ENCODE peak calls at places on chromosome 10, in six cellular contexts. One of them, this sample, is unnamed.

GRCh38 chr10:6840766-6841165 is 260.7 kb upstream of the PRKCQ start:
- DNase-seq in foreskin fibroblast: peak
- DNase-seq in hepatocyte: no peak
- DNase-seq in heart left ventricle: no peak
- DNase-seq in IMR-90: peak
- DNase-seq in uterus: no peak
- DNase-seq in this sample: no peak

GRCh38 chr10:21820952-21821351 is 182.6 kb downstream of the DNAJC1 start:
- DNase-seq in heart left ventricle: no peak
- DNase-seq in hepatocyte: no peak
- DNase-seq in foreskin fibroblast: no peak
- DNase-seq in uterus: no peak
- DNase-seq in IMR-90: no peak
- DNase-seq in this sample: no peak

GRCh38 chr10:5748394-5748803 is 63.8 kb downstream of the TASOR2 start:
- DNase-seq in hepatocyte: no peak
- DNase-seq in IMR-90: no peak
- DNase-seq in uterus: no peak
- DNase-seq in foreskin fibroblast: no peak
- DNase-seq in heart left ventricle: no peak
- DNase-seq in this sample: no peak

GRCh38 chr10:129768437-129769355 is 195.4 kb downstream of the EBF3 start:
- DNase-seq in IMR-90: no peak
- DNase-seq in hepatocyte: no peak
- DNase-seq in foreskin fibroblast: no peak
- DNase-seq in heart left ventricle: peak
- DNase-seq in uterus: no peak
- DNase-seq in this sample: peak

GRCh38 chr10:123804716-123805115 is 86.9 kb downstream of the CPXM2 start:
- DNase-seq in heart left ventricle: no peak
- DNase-seq in IMR-90: no peak
- DNase-seq in uterus: no peak
- DNase-seq in foreskin fibroblast: peak
- DNase-seq in hepatocyte: no peak
- DNase-seq in this sample: no peak

GRCh38 chr10:3780766-3781457 is 4.1 kb downstream of the KLF6 start:
- DNase-seq in hepatocyte: no peak
- DNase-seq in heart left ventricle: no peak
- DNase-seq in uterus: no peak
- DNase-seq in foreskin fibroblast: peak
- DNase-seq in IMR-90: peak
- DNase-seq in this sample: no peak

GRCh38 chr10:49187044-49187484 is 1.1 kb downstream of the TMEM273 start:
- DNase-seq in heart left ventricle: no peak
- DNase-seq in IMR-90: no peak
- DNase-seq in uterus: no peak
- DNase-seq in hepatocyte: no peak
- DNase-seq in foreskin fibroblast: no peak
- DNase-seq in this sample: no peak

GRCh38 chr10:19724287-19724686 is 91.9 kb upstream of the PLXDC2 start:
- DNase-seq in foreskin fibroblast: no peak
- DNase-seq in heart left ventricle: no peak
- DNase-seq in IMR-90: no peak
- DNase-seq in hepatocyte: no peak
- DNase-seq in uterus: no peak
- DNase-seq in this sample: no peak

GRCh38 chr10:70505908-70506307 is 27.3 kb downstream of the PALD1 start:
- DNase-seq in foreskin fibroblast: no peak
- DNase-seq in IMR-90: no peak
- DNase-seq in hepatocyte: no peak
- DNase-seq in heart left ventricle: no peak
- DNase-seq in uterus: no peak
- DNase-seq in this sample: no peak

GRCh38 chr10:3867454-3868273 is 82.7 kb upstream of the KLF6 start:
- DNase-seq in uterus: no peak
- DNase-seq in hepatocyte: no peak
- DNase-seq in heart left ventricle: no peak
- DNase-seq in foreskin fibroblast: no peak
- DNase-seq in IMR-90: peak
- DNase-seq in this sample: no peak

GRCh38 chr10:77936697-77937567 is 10.4 kb upstream of the DLG5 start:
- DNase-seq in foreskin fibroblast: no peak
- DNase-seq in IMR-90: no peak
- DNase-seq in heart left ventricle: no peak
- DNase-seq in hepatocyte: no peak
- DNase-seq in uterus: no peak
- DNase-seq in this sample: no peak

GRCh38 chr10:3778708-3779108 is 6.3 kb downstream of the KLF6 start:
- DNase-seq in foreskin fibroblast: no peak
- DNase-seq in hepatocyte: no peak
- DNase-seq in IMR-90: peak
- DNase-seq in heart left ventricle: no peak
- DNase-seq in uterus: no peak
- DNase-seq in this sample: no peak

GRCh38 chr10:24569828-24570657 is 153.6 kb downstream of the ARHGAP21 start:
- DNase-seq in IMR-90: no peak
- DNase-seq in heart left ventricle: no peak
- DNase-seq in hepatocyte: no peak
- DNase-seq in uterus: no peak
- DNase-seq in foreskin fibroblast: no peak
- DNase-seq in this sample: no peak

GRCh38 chr10:122949296-122949695 is 4.7 kb downstream of the C10orf88 start:
- DNase-seq in heart left ventricle: no peak
- DNase-seq in hepatocyte: no peak
- DNase-seq in IMR-90: peak
- DNase-seq in uterus: no peak
- DNase-seq in foreskin fibroblast: no peak
- DNase-seq in this sample: no peak

GRCh38 chr10:107476408-107476807 is 311.9 kb upstream of the SORCS1 start:
- DNase-seq in uterus: no peak
- DNase-seq in IMR-90: no peak
- DNase-seq in foreskin fibroblast: peak
- DNase-seq in heart left ventricle: no peak
- DNase-seq in hepatocyte: no peak
- DNase-seq in this sample: no peak

GRCh38 chr10:75108684-75109458 is 2.6 kb upstream of the SAMD8 start:
- DNase-seq in foreskin fibroblast: peak
- DNase-seq in IMR-90: no peak
- DNase-seq in hepatocyte: peak
- DNase-seq in heart left ventricle: peak
- DNase-seq in uterus: no peak
- DNase-seq in this sample: peak
- TF ChIP-seq CTCF in foreskin fibroblast: peak
- TF ChIP-seq CTCF in IMR-90: peak
- TF ChIP-seq CTCF in hepatocyte: peak
- TF ChIP-seq CTCF in heart left ventricle: peak
- TF ChIP-seq CTCF in uterus: no peak
- TF ChIP-seq CTCF in this sample: peak

DNA sequence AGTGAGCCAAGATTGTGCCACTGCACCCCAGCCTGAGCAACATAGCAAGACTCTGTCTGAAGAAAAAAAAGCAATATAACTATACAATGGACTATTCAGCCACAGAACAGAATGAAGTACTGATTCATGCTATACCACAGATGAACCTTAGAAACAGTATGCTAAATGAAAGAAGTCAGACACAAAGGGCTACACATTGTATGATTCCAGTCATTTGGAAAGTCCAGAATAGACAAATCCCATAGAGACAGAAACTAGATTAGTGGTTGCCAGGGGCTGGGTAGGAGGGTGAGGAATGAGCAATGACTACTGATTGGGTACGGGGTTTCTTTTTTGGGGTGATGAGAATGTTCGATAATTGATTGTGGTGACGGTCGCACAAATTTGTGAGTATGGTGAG is 9.6 kb upstream of the CFAP70 start:
- DNase-seq in foreskin fibroblast: no peak
- DNase-seq in IMR-90: no peak
- DNase-seq in uterus: no peak
- DNase-seq in hepatocyte: no peak
- DNase-seq in heart left ventricle: no peak
- DNase-seq in this sample: no peak
- TF ChIP-seq CTCF in foreskin fibroblast: no peak
- TF ChIP-seq CTCF in IMR-90: no peak
- TF ChIP-seq CTCF in uterus: no peak
- TF ChIP-seq CTCF in hepatocyte: no peak
- TF ChIP-seq CTCF in heart left ventricle: no peak
- TF ChIP-seq CTCF in this sample: no peak

DNA sequence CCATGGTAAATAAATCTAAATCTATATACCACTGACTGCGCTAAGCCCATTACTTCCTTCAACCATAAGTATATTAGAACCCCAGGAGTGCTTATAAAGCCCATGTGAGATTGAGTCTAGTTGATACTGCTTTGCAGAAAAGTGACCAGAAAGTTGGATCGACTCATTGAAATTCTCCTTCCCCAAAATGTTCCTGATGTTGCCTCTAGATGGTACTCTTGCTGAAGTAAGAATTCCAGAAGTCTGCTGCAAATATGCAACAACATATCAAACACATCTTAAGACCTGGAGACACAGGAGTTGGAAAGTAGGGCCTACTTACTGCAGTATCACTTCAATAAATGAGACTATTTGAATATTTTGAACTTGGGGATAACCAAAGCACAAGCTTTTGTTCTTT is 550.8 kb downstream of the IPMK start:
- DNase-seq in heart left ventricle: no peak
- DNase-seq in foreskin fibroblast: peak
- DNase-seq in uterus: no peak
- DNase-seq in IMR-90: peak
- DNase-seq in hepatocyte: peak
- DNase-seq in this sample: no peak
- TF ChIP-seq CTCF in heart left ventricle: peak
- TF ChIP-seq CTCF in foreskin fibroblast: peak
- TF ChIP-seq CTCF in uterus: no peak
- TF ChIP-seq CTCF in IMR-90: peak
- TF ChIP-seq CTCF in hepatocyte: peak
- TF ChIP-seq CTCF in this sample: peak

DNA sequence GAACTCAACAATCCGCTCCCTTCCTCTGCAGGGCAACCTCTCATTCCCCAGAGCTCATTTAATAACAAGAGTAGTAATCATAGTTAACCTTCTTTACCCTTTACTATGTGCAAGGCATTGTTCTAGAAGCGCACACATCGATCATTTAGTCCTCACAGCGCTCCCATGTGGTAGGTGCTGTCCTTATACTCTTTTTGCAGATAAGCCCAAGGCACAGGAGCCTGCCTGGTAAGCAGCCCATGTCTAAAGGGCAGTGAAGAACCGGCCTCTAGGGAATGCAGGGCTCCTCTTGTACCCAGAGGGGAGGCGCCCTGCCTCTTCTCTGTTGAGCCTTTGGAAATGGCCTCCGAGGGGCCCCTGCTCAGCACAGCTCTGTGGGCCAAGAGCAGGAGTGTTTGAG is 14.3 kb downstream of the CHST3 start:
- DNase-seq in heart left ventricle: no peak
- DNase-seq in foreskin fibroblast: no peak
- DNase-seq in uterus: no peak
- DNase-seq in hepatocyte: no peak
- DNase-seq in IMR-90: no peak
- DNase-seq in this sample: no peak
- TF ChIP-seq CTCF in heart left ventricle: no peak
- TF ChIP-seq CTCF in foreskin fibroblast: no peak
- TF ChIP-seq CTCF in uterus: no peak
- TF ChIP-seq CTCF in hepatocyte: peak
- TF ChIP-seq CTCF in IMR-90: no peak
- TF ChIP-seq CTCF in this sample: no peak

GRCh38 chr10:118457824-118458428 is 115.8 kb upstream of the FAM204A start:
- DNase-seq in heart left ventricle: no peak
- DNase-seq in foreskin fibroblast: no peak
- DNase-seq in uterus: no peak
- DNase-seq in hepatocyte: no peak
- DNase-seq in IMR-90: no peak
- DNase-seq in this sample: no peak

GRCh38 chr10:118459642-118460193 is 117.6 kb upstream of the FAM204A start:
- DNase-seq in uterus: peak
- DNase-seq in hepatocyte: peak
- DNase-seq in IMR-90: peak
- DNase-seq in foreskin fibroblast: peak
- DNase-seq in heart left ventricle: peak
- DNase-seq in this sample: peak

GRCh38 chr10:118455181-118455695 is 113.1 kb upstream of the FAM204A start:
- DNase-seq in IMR-90: no peak
- DNase-seq in foreskin fibroblast: no peak
- DNase-seq in hepatocyte: no peak
- DNase-seq in uterus: no peak
- DNase-seq in heart left ventricle: no peak
- DNase-seq in this sample: no peak

GRCh38 chr10:118463740-118464139 is 121.6 kb upstream of the FAM204A start:
- DNase-seq in heart left ventricle: no peak
- DNase-seq in hepatocyte: no peak
- DNase-seq in foreskin fibroblast: no peak
- DNase-seq in IMR-90: no peak
- DNase-seq in uterus: no peak
- DNase-seq in this sample: no peak

GRCh38 chr10:118458957-118459641 is 117.0 kb upstream of the FAM204A start:
- DNase-seq in heart left ventricle: no peak
- DNase-seq in IMR-90: no peak
- DNase-seq in foreskin fibroblast: no peak
- DNase-seq in uterus: no peak
- DNase-seq in hepatocyte: peak
- DNase-seq in this sample: no peak
- TF ChIP-seq CTCF in heart left ventricle: no peak
- TF ChIP-seq CTCF in IMR-90: no peak
- TF ChIP-seq CTCF in foreskin fibroblast: no peak
- TF ChIP-seq CTCF in uterus: no peak
- TF ChIP-seq CTCF in hepatocyte: no peak
- TF ChIP-seq CTCF in this sample: no peak

GRCh38 chr10:10271639-10272192 is 746.0 kb upstream of the CELF2 start:
- DNase-seq in IMR-90: no peak
- DNase-seq in heart left ventricle: no peak
- DNase-seq in uterus: no peak
- DNase-seq in foreskin fibroblast: no peak
- DNase-seq in hepatocyte: no peak
- DNase-seq in this sample: no peak
- TF ChIP-seq CTCF in IMR-90: no peak
- TF ChIP-seq CTCF in heart left ventricle: no peak
- TF ChIP-seq CTCF in uterus: no peak
- TF ChIP-seq CTCF in foreskin fibroblast: no peak
- TF ChIP-seq CTCF in hepatocyte: no peak
- TF ChIP-seq CTCF in this sample: no peak

This sample was measured in nephron progenitor cell.